ENCODE peak calls at places on chromosomes 13 and 19, in seven cellular contexts. One of them, this sample, is unnamed.

GRCh38 chr13:31786011-31786410 is 46.7 kb downstream of the RXFP2 start:
- DNase-seq in K562: no peak
- DNase-seq in progenitor cell of endocrine pancreas: no peak
- DNase-seq in HFFc6: no peak
- DNase-seq in fibroblast of mammary gland: peak; percentile 57
- DNase-seq in COR-L47: no peak
- DNase-seq in naive B cell: no peak
- DNase-seq in this sample: peak; percentile 50

GRCh38 chr13:46614582-46614981 is 61.6 kb downstream of the LRCH1 start:
- DNase-seq in K562: no peak
- DNase-seq in progenitor cell of endocrine pancreas: no peak
- DNase-seq in HFFc6: no peak
- DNase-seq in fibroblast of mammary gland: peak; percentile 91
- DNase-seq in COR-L47: no peak
- DNase-seq in naive B cell: no peak
- DNase-seq in this sample: no peak

GRCh38 chr19:35206855-35207254 is 21.7 kb downstream of the FAM187B start:
- DNase-seq in K562: no peak
- DNase-seq in progenitor cell of endocrine pancreas: no peak
- DNase-seq in HFFc6: no peak
- DNase-seq in fibroblast of mammary gland: no peak
- DNase-seq in COR-L47: no peak
- DNase-seq in naive B cell: no peak
- DNase-seq in this sample: no peak

GRCh38 chr13:50167967-50168366 is 152.7 kb downstream of the KCNRG start:
- DNase-seq in K562: no peak
- DNase-seq in progenitor cell of endocrine pancreas: no peak
- DNase-seq in HFFc6: no peak
- DNase-seq in fibroblast of mammary gland: no peak
- DNase-seq in COR-L47: no peak
- DNase-seq in naive B cell: no peak
- DNase-seq in this sample: no peak

GRCh38 chr13:49956131-49956530 is 20.0 kb upstream of the SPRYD7 start:
- DNase-seq in K562: no peak
- DNase-seq in progenitor cell of endocrine pancreas: no peak
- DNase-seq in HFFc6: no peak
- DNase-seq in fibroblast of mammary gland: no peak
- DNase-seq in COR-L47: no peak
- DNase-seq in naive B cell: no peak
- DNase-seq in this sample: no peak

GRCh38 chr13:82330499-82330898 is 1551.8 kb downstream of the SLITRK1 start:
- DNase-seq in K562: peak; percentile 11
- DNase-seq in progenitor cell of endocrine pancreas: no peak
- DNase-seq in HFFc6: no peak
- DNase-seq in fibroblast of mammary gland: peak; percentile 21
- DNase-seq in COR-L47: no peak
- DNase-seq in naive B cell: no peak
- DNase-seq in this sample: no peak

GRCh38 chr13:19681517-19681916 is 48.1 kb downstream of the MPHOSPH8 start:
- DNase-seq in K562: no peak
- DNase-seq in progenitor cell of endocrine pancreas: no peak
- DNase-seq in HFFc6: no peak
- DNase-seq in fibroblast of mammary gland: no peak
- DNase-seq in COR-L47: no peak
- DNase-seq in naive B cell: no peak
- DNase-seq in this sample: no peak

GRCh38 chr19:13159713-13160112 is 9.5 kb downstream of the IER2 start:
- DNase-seq in K562: no peak
- DNase-seq in progenitor cell of endocrine pancreas: no peak
- DNase-seq in HFFc6: no peak
- DNase-seq in fibroblast of mammary gland: no peak
- DNase-seq in COR-L47: no peak
- DNase-seq in naive B cell: no peak
- DNase-seq in this sample: no peak

GRCh38 chr19:53424968-53425597 is 6.7 kb upstream of the ZNF761 start:
- DNase-seq in K562: peak; percentile 71
- DNase-seq in progenitor cell of endocrine pancreas: peak; percentile 62
- DNase-seq in HFFc6: peak; percentile 42
- DNase-seq in fibroblast of mammary gland: peak; percentile 71
- DNase-seq in COR-L47: peak; percentile 57
- DNase-seq in naive B cell: peak; percentile 58
- DNase-seq in this sample: peak; percentile 12

This sample was measured in NCI-H226.